ENCODE peak calls at places on chromosomes 13 and 19, in four cellular contexts. R is fibroblast of mammary gland, U is thoracic aorta, I is osteoblast. M is an unnamed sample.

GRCh38 chr19:49153167-49153809 is 1.9 kb downstream of the HRC start:
- DNase-seq in R (no peak), U (no peak), I (peak), M (no peak)

GRCh38 chr13:109156181-109156935 is 526.9 kb downstream of the MYO16 start:
- DNase-seq in U (no peak), I (peak), R (peak), M (no peak)

GRCh38 chr19:45630463-45630862 is 8.7 kb downstream of the EML2 start:
- DNase-seq in R (peak), I (peak), U (no peak), M (peak)

GRCh38 chr13:111153977-111154332 is 38.8 kb downstream of the ARHGEF7 start:
- DNase-seq in I (peak), U (no peak), R (peak), M (no peak)

GRCh38 chr19:18764591-18765051 is 26.5 kb downstream of the COMP start:
- DNase-seq in U (no peak), I (peak), R (peak), M (no peak)

GRCh38 chr13:42011601-42012401 is 36.6 kb upstream of the DGKH start:
- DNase-seq in U (no peak), I (no peak), R (no peak), M (no peak)

GRCh38 chr19:53131732-53132131 is 978 bp downstream of the ZNF415 start:
- DNase-seq in R (no peak), I (no peak), U (no peak), M (no peak)

GRCh38 chr19:37074819-37075362 is 3.3 kb upstream of the ZNF420 start:
- DNase-seq in I (no peak), R (no peak), U (no peak), M (no peak)

GRCh38 chr13:50589651-50590054 is 253.8 kb downstream of the DLEU7 start:
- DNase-seq in I (peak), U (no peak), R (peak), M (no peak)

GRCh38 chr13:113145911-113146598 is 12.4 kb upstream of the PROZ start:
- DNase-seq in U (no peak), R (no peak), I (peak), M (peak)

GRCh38 chr13:113917523-113918371 is 53.9 kb upstream of the GAS6 start:
- DNase-seq in U (no peak), R (no peak), I (no peak), M (no peak)

GRCh38 chr13:20799726-20800416 is 26.1 kb upstream of the EEF1AKMT1 start:
- DNase-seq in R (peak), U (no peak), I (no peak), M (no peak)

GRCh38 chr19:53076984-53077383 is 26.2 kb downstream of the ZNF160 start:
- DNase-seq in I (peak), R (peak), U (no peak), M (peak)

GRCh38 chr13:99741979-99742378 is 229.6 kb downstream of the ZIC5 start:
- DNase-seq in R (no peak), I (no peak), U (no peak), M (no peak)

GRCh38 chr13:35781044-35781443 is 304.6 kb upstream of the MAB21L1 start:
- DNase-seq in I (no peak), U (no peak), R (no peak), M (no peak)

GRCh38 chr13:50401721-50402510 is 386.7 kb downstream of the KCNRG start:
- DNase-seq in I (peak), R (peak), U (no peak), M (no peak)

GRCh38 chr19:18649371-18650047 is 12.7 kb downstream of the KLHL26 start:
- DNase-seq in R (peak), U (no peak), I (peak), M (no peak)

GRCh38 chr13:82458169-82458568 is 1424.1 kb downstream of the SLITRK1 start:
- DNase-seq in I (no peak), U (no peak), R (no peak), M (no peak)

GRCh38 chr19:42217522-42218442 is at the start of gene DEDD2:
- DNase-seq in I (peak), R (peak), U (peak), M (peak)

GRCh38 chr19:18291590-18292459 is 10.4 kb upstream of the JUND start:
- DNase-seq in I (peak), U (peak), R (peak), M (peak)

GRCh38 chr19:861756-862528 is 2.5 kb downstream of the CFD start:
- DNase-seq in U (no peak), I (peak), R (no peak), M (peak)

GRCh38 chr13:87674143-87674772 is 3.1 kb downstream of the SLITRK5 start:
- DNase-seq in U (no peak), I (peak), R (no peak), M (no peak)

GRCh38 chr13:111361046-111361872 is 40.8 kb downstream of the TEX29 start:
- DNase-seq in R (no peak), U (no peak), I (no peak), M (no peak)

GRCh38 chr13:98216135-98216565 is 39.1 kb upstream of the RNF113B start:
- DNase-seq in I (peak), R (peak), U (no peak), M (no peak)

GRCh38 chr13:31903072-31903815 is 128.3 kb upstream of the FRY start:
- DNase-seq in R (no peak), I (no peak), U (no peak), M (no peak)

GRCh38 chr13:33722216-33722900 is 95.6 kb upstream of the RFC3 start:
- DNase-seq in R (peak), I (no peak), U (no peak), M (no peak)

GRCh38 chr19:12156254-12157058 is at the start of gene ZNF625:
- DNase-seq in R (peak), I (peak), U (peak), M (peak)

GRCh38 chr19:6730153-6730804 is 7.1 kb downstream of the GPR108 start:
- DNase-seq in R (peak), U (no peak), I (peak), M (peak)

GRCh38 chr13:74145249-74145970 is 11.2 kb upstream of the KLF12 start:
- DNase-seq in I (no peak), U (no peak), R (peak), M (no peak)

GRCh38 chr19:49818691-49819331 is 722 bp downstream of the MED25 start:
- DNase-seq in I (peak), U (no peak), R (no peak), M (no peak)

GRCh38 chr13:110581489-110582185 is 20.1 kb upstream of the RAB20 start:
- DNase-seq in R (no peak), I (no peak), U (no peak), M (no peak)

GRCh38 chr13:46134961-46135522 is 30.2 kb upstream of the CPB2 start:
- DNase-seq in U (no peak), R (no peak), I (no peak), M (no peak)

GRCh38 chr13:73782781-73783180 is 351.4 kb downstream of the KLF12 start:
- DNase-seq in I (no peak), U (no peak), R (no peak), M (no peak)

GRCh38 chr13:113724780-113725315 is 34.2 kb upstream of the TMEM255B start:
- DNase-seq in R (peak), U (peak), I (peak), M (peak)

GRCh38 chr13:36750946-36751345 is 68.1 kb upstream of the RFXAP start:
- DNase-seq in I (no peak), R (no peak), U (no peak), M (no peak)

DNA sequence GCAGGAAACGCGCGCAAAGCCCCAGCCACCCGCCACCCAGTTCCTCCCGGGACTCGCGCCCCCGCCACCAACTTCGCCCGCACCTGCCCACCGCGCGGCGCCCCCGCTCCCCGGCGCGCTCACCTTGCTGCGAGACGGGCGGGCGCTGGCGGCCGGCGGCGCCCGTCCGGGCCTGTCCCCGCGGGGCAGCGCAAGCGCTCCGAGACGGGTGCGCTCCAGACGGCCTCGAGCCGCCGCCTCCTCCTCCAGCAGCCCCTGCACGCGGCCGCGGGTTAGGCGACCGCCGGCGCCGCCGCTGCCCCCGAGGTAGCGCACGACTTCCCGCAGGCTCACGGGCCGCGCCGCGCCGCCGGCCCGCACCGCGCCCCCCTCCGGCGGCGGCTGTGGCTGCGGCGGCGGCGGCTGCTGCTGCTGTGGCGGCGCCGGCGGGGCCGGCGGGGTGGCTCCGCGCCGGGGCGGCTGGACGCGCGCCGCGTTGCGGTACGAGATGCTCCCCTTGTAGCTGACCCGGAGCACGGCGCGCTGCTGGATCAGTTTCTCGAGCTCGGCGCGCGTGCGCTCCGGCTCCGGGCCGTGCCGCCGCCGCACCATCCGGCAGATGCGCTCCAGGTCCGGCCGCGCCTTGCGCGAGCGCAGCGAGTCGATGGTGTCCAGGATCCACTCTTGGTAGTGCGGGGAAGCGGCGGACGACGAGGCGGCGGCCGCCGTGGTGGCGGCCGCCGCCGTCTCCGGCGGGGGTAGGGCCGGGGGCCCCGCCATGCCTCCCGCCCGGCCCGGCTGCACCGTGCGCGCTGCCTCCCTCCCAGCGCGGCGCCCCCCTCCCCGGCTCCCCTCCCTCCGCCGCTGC is 666 bp downstream of the SAMD1 start:
- DNase-seq in R (peak), U (no peak), I (peak), M (peak)
- TF ChIP-seq CTCF in R (no peak), U (no peak), I (no peak), M (no peak)

GRCh38 chr13:102089177-102089576 is 312.7 kb downstream of the FGF14 start:
- DNase-seq in I (no peak), U (no peak), R (peak), M (no peak)
- TF ChIP-seq CTCF in I (peak), U (peak), R (peak), M (no peak)

GRCh38 chr13:26541678-26542553 is 15.6 kb upstream of the WASF3 start:
- DNase-seq in R (no peak), I (no peak), U (no peak), M (no peak)
- TF ChIP-seq CTCF in R (no peak), I (no peak), U (no peak), M (no peak)

GRCh38 chr19:55133639-55134444 is 15.2 kb downstream of the TNNT1 start:
- DNase-seq in U (no peak), R (no peak), I (peak), M (no peak)

GRCh38 chr19:55136399-55137102 is 12.5 kb downstream of the TNNT1 start:
- DNase-seq in I (peak), R (no peak), U (no peak), M (no peak)

GRCh38 chr19:55131421-55131820 is 14.0 kb upstream of the PPP1R12C start:
- DNase-seq in I (peak), R (peak), U (no peak), M (no peak)

GRCh38 chr19:55134732-55135131 is 14.3 kb downstream of the TNNT1 start:
- DNase-seq in I (peak), R (no peak), U (no peak), M (no peak)

DNA sequence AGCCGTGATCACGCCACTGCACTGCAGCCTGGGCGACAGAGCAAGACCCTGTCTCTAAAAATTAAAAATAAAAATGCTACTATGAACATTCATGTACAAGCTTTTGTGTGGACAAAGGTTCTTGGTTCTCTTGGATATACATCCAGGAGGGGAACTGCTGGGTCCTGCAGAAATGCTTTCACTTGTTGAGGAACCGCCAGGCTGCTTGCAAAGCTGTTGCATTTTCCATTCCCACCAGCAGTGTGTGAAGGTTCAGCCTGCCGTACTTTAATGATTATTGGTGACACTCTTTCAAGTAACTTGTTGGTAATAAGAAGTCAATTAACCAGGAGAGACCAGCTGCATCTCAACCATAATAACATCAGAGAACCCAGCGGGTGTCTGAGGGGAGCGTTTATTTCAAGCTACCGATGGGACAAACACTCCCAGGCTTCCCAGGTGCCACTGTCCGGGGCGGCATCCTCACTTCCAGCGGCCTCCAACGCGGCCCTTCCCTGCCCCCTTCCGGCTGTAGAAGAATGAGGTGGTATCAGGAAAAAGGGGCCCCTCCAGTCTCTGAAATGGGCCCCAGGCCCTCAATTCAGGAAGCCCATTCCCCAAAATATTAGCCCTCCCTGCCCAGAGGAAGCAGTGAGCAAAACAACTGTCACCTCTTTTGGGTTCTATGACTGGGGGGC is 15.2 kb upstream of the PPP1R12C start:
- DNase-seq in R (no peak), I (peak), U (no peak), M (no peak)
- TF ChIP-seq CTCF in R (no peak), I (peak), U (no peak), M (peak)

GRCh38 chr13:102825921-102826706 is 19.7 kb upstream of the ERCC5 start:
- DNase-seq in I (peak), U (no peak), R (peak), M (no peak)
- TF ChIP-seq CTCF in I (peak), U (no peak), R (peak), M (no peak)

GRCh38 chr19:3225677-3226093 is 1.2 kb downstream of the CELF5 start:
- DNase-seq in I (peak), U (no peak), R (no peak), M (no peak)

GRCh38 chr19:3227054-3227626 is 2.7 kb downstream of the CELF5 start:
- DNase-seq in I (no peak), R (no peak), U (no peak), M (no peak)

GRCh38 chr19:3220576-3220975 is 3.9 kb upstream of the CELF5 start:
- DNase-seq in I (no peak), R (no peak), U (no peak), M (no peak)

GRCh38 chr19:3222709-3223108 is 1.8 kb upstream of the CELF5 start:
- DNase-seq in R (no peak), U (no peak), I (no peak), M (no peak)

DNA sequence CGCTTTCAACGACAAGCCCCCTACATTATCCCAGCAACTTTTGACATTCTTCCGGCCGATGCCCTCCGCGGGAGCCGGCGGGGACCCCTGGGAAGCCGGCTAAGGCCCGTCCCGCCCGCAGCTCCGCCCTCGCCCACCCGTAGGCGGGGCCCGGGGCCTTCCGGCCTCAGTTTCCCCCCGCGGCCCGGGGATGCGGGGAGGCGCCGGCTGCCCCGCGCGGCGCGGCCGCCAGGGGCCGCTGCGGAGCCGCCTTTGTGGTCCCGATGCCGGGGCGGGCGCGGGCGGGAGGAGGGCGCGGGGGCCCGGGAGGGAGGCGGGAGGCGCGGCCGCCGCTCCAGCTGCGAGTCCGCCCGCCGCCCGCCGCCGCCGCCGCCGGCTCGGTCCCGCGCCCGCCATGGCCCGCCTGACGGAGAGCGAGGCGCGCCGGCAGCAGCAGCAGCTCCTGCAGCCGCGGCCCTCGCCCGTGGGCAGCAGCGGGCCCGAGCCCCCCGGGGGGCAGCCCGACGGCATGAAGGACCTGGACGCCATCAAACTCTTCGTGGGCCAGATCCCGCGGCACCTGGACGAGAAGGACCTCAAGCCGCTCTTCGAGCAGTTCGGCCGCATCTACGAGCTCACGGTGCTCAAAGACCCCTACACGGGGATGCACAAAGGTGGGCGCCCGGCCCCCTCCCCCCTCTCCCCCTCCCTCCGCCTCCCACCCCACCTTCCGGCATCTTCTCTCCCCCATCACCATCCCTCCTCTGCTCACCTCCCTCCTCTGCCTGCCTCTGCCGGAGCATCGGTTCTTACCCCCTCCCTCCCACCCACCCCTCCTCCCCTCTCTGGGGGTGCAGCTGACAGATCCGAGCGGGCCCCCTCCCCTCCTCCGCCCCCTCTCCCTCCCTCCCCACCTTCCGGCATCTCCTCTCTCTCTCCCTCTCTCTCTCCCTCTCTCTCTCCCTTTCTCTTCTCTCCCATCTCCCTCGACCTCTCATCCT is at the start of gene CELF5:
- DNase-seq in U (no peak), I (peak), R (no peak), M (peak)
- TF ChIP-seq CTCF in U (peak), I (peak), R (no peak), M (peak)

GRCh38 chr13:63367522-63368198 is 1952.0 kb upstream of the PCDH20 start:
- DNase-seq in R (peak), I (no peak), U (no peak), M (no peak)
- TF ChIP-seq CTCF in R (no peak), I (no peak), U (no peak), M (no peak)

M was measured in activated CD8-positive, alpha-beta T cell treated with anti-CD3 and anti-CD28 coated beads for 36 hours.